ENCODE peak calls at places on chromosome 16, in five cellular contexts. L, C, U, J and K are unnamed samples.

GRCh38 chr16:9050102-9050830 is 41.2 kb upstream of the HAPSTR1 start:
- DNase-seq in L (no peak), C (no peak), U (no peak), J (no peak), K (no peak)

GRCh38 chr16:598823-599739 is 9.2 kb downstream of the RAB40C start:
- DNase-seq in L (no peak), C (no peak), U (no peak), J (no peak), K (no peak)

GRCh38 chr16:65463652-65464260 is 341.9 kb upstream of the CDH11 start:
- DNase-seq in L (no peak), C (no peak), U (no peak), J (no peak), K (no peak)

GRCh38 chr16:8972843-8973586 is 9.3 kb upstream of the USP7 start:
- DNase-seq in L (no peak), C (no peak), U (no peak), J (no peak), K (no peak)

GRCh38 chr16:72872966-72873365 is 175.0 kb downstream of the ZFHX3 start:
- DNase-seq in L (no peak), C (no peak), U (no peak), J (no peak), K (no peak)

GRCh38 chr16:25126820-25127232 is 15.3 kb downstream of the LCMT1 start:
- DNase-seq in L (no peak), C (no peak), U (peak), J (peak), K (peak)

GRCh38 chr16:1338119-1338730 is 4.8 kb downstream of the BAIAP3 start:
- DNase-seq in L (no peak), C (no peak), U (no peak), J (no peak), K (no peak)

GRCh38 chr16:79601092-79601977 is 798 bp upstream of the MAF start:
- DNase-seq in L (no peak), C (peak), U (peak), J (peak), K (no peak)

GRCh38 chr16:83458612-83459011 is 349.2 kb upstream of the HSBP1 start:
- DNase-seq in L (no peak), C (no peak), U (no peak), J (no peak), K (no peak)

GRCh38 chr16:48282636-48283263 is 35.4 kb upstream of the ABCC11 start:
- DNase-seq in L (no peak), C (no peak), U (no peak), J (no peak), K (no peak)

GRCh38 chr16:19781196-19781595 is 63.1 kb downstream of the IQCK start:
- DNase-seq in L (no peak), C (no peak), U (no peak), J (no peak), K (no peak)

GRCh38 chr16:75282811-75283281 is 31.4 kb upstream of the BCAR1 start:
- DNase-seq in L (no peak), C (no peak), U (no peak), J (no peak), K (no peak)

GRCh38 chr16:721765-722481 is 977 bp downstream of the ANTKMT start:
- DNase-seq in L (no peak), C (no peak), U (no peak), J (no peak), K (no peak)

GRCh38 chr16:65249768-65250167 is 127.9 kb upstream of the CDH11 start:
- DNase-seq in L (no peak), C (peak), U (no peak), J (peak), K (no peak)

GRCh38 chr16:59611556-59611955 is 877.4 kb upstream of the GOT2 start:
- DNase-seq in L (no peak), C (no peak), U (no peak), J (no peak), K (no peak)

GRCh38 chr16:12231666-12232065 is 255.1 kb downstream of the SNX29 start:
- DNase-seq in L (no peak), C (no peak), U (no peak), J (no peak), K (peak)

GRCh38 chr16:12228607-12229499 is 252.3 kb downstream of the SNX29 start:
- DNase-seq in L (no peak), C (peak), U (peak), J (no peak), K (peak)

GRCh38 chr16:12225816-12226480 is 249.4 kb downstream of the SNX29 start:
- DNase-seq in L (no peak), C (no peak), U (no peak), J (no peak), K (no peak)

GRCh38 chr16:12228079-12228606 is 251.6 kb downstream of the SNX29 start:
- DNase-seq in L (no peak), C (no peak), U (no peak), J (no peak), K (no peak)

DNA sequence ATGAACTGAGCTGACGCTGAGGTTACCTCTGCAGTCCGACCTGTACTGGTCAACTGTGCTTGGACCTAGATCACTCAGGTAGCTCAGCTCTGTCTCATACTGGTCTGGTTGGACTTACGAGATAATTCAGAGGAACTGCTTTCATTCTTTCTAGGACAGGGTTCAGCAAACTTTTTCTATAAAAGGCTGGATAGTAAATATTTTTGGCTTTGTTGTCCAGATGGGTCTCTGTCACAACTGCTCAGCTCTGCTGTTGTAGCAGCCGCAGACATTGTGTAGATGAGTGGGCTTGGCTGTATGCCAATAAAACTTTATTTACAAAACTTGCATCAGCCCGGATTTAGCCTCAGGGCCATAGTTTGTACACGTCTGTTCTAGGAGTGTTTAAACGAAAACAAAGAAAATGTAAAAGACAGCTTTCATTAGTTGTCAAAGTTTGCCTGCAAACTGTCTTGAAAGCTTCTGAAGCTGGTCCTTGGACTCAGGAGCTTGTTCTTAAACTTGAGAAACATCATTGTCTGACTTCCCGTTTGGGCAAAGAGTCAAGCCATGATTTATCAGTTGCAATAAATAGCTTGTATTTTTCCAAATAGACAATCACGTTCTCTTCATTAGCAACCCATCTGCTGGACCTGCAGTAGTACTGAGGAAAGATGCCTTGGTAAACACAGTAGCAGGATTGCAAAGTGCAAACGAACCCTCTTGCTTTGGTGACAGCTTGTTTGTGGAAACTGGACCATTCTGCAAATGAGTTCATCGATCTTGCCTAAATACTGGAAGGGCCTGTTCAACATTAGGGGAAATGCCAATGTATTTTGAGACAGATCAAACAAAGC is 253.4 kb downstream of the SNX29 start:
- DNase-seq in L (no peak), C (no peak), U (no peak), J (no peak), K (peak)
- H3K27ac ChIP-seq in L (no peak), C (no peak), U (no peak), J (no peak), K (peak)

DNA sequence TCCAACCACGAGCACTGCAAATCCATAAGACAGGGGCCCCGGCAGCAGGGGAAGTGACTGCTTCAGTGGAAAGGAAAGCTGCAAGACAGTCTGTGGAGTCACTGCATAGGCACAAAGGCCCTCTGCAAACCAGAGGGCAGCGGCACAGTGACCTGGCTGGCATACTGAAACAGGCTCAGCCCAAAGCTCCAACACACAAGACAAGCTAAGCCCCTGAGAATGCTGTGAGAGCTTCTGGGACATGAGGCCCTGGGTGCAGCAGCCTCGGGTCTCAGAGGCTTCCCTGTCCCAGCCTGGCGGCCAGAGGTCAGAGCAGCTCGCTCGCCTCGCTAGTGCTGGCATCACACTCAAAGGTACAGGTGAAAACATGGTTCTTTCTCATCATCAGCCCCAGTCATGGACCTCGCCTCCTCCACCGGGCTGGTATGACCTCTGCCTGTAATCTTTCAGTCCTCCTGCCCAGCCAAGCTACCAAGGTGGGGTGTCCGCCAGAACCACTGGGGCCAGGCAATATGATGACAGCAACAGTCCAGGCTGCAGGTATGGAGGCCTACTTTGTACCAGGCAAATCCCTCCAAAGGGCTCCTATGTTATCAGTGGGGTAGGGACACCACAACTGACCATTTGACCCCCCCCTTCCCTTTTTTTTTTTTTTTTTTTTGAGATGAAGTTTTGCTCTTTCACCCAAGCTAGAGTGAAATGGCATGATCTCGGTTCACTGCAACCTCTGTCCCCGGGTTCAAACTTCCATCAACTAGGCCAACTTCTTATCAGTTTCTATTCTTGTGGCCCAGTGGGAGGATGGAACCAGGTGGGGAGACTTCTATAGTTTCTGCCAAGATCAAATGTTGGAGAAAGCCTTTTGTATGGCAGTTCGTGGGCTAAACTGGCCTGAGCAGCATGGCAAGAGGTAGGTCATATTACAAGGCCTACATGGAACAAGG is 19.2 kb downstream of the ST3GAL2 start:
- DNase-seq in L (no peak), C (no peak), U (no peak), J (no peak), K (no peak)
- H3K27ac ChIP-seq in L (no peak), C (no peak), U (no peak), J (no peak), K (no peak)

DNA sequence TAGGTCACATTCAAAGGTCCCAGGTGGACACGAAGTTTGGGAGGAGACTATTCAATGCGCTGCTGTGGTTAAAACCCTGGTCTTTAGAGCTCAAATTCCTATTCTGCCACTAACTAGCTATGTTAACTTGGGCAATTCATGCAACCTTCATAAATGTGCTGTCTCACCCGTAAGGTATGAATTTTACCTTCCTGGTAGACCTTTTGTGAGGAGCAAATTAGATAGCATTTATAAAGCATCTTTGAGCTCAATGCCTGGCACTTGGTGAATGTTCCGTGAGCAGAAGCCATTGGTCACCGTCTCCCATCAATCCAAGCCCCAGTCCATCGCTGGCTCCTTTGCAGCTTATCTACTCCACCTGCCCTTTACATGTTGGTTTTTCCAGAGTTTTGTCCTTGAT is 16.6 kb downstream of the CHD9NB start:
- DNase-seq in L (no peak), C (no peak), U (no peak), J (no peak), K (no peak)
- H3K27ac ChIP-seq in L (no peak), C (no peak), U (no peak), J (no peak), K (no peak)

GRCh38 chr16:11112723-11113348 is 143.2 kb downstream of the SOCS1 start:
- DNase-seq in L (no peak), C (no peak), U (no peak), J (no peak), K (no peak)
- H3K27ac ChIP-seq in L (no peak), C (no peak), U (peak), J (no peak), K (no peak)

GRCh38 chr16:57094911-57095310 is 2.5 kb downstream of the CPNE2 start:
- DNase-seq in L (no peak), C (no peak), U (no peak), J (no peak), K (no peak)

GRCh38 chr16:57096192-57096591 is 3.8 kb downstream of the CPNE2 start:
- DNase-seq in L (no peak), C (no peak), U (no peak), J (no peak), K (no peak)

GRCh38 chr16:57092786-57093301 is 461 bp downstream of the CPNE2 start:
- DNase-seq in L (no peak), C (peak), U (peak), J (no peak), K (no peak)

GRCh38 chr16:57091990-57092785 is at the start of gene CPNE2:
- DNase-seq in L (no peak), C (peak), U (peak), J (peak), K (no peak)

DNA sequence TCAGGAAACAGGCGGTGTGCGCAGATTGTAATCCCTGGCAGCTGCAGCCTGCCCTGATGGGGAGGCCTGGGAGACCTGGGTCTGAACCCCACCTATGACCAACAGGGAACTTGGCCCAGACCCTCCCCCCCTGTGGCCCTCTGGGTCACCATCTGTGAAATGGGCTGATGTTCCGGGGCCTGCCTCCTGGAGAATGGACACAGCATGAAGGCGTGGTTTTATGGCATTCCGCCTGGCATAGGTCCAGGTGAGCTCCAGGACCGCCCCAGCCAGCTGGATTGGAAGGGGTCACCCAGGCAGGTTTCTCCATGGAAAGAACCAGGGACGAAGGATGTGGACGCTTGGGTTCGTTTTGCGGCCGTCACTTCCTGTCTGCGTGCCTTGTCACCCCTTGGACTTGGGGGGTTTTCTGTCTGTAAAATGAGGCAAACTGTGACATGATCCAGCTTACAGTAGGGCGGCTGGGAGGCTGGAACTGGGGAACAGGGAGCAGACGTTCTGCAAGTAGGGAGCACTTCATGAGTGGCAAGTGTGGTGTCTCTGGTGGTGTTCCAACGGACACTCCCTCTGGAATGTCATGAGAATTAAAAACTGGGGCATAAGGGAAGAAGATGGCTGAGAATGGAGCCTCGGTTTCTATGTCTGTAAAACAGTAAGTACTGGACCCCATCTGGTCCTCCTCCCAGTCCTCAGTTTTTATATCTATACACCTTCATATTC is 1.6 kb downstream of the CPNE2 start:
- DNase-seq in L (no peak), C (no peak), U (no peak), J (no peak), K (no peak)
- H3K27ac ChIP-seq in L (no peak), C (no peak), U (peak), J (no peak), K (no peak)

GRCh38 chr16:4687416-4687815 is 5.9 kb upstream of the NUDT16L1 start:
- DNase-seq in L (no peak), C (no peak), U (no peak), J (no peak), K (no peak)

GRCh38 chr16:4689864-4690704 is 3.3 kb upstream of the NUDT16L1 start:
- DNase-seq in L (no peak), C (peak), U (no peak), J (no peak), K (no peak)

GRCh38 chr16:4687946-4688673 is 5.3 kb upstream of the NUDT16L1 start:
- DNase-seq in L (no peak), C (no peak), U (no peak), J (no peak), K (no peak)

GRCh38 chr16:4689091-4689671 is 4.2 kb upstream of the NUDT16L1 start:
- DNase-seq in L (no peak), C (no peak), U (no peak), J (no peak), K (no peak)

DNA sequence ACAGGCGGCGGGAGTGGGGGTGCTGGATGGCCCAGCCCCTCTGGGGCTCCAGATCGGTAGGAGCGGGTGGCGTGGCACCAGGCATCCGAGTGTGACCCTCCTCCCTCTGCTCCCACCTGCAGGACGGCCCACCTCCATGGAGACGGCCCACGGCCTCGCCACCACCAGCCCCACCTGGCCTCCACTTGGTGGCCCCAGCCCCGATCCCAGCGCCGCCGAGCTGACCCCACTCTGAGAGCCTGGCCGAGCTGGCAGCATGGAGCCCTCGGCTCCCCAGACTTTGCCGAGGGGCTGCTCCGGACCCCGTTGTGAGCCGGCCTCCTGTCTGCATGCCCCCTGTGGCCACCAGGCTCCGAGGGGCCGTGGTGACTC is 4.7 kb upstream of the NUDT16L1 start:
- DNase-seq in L (no peak), C (no peak), U (no peak), J (no peak), K (no peak)
- H3K27ac ChIP-seq in L (no peak), C (no peak), U (peak), J (no peak), K (no peak)

DNA sequence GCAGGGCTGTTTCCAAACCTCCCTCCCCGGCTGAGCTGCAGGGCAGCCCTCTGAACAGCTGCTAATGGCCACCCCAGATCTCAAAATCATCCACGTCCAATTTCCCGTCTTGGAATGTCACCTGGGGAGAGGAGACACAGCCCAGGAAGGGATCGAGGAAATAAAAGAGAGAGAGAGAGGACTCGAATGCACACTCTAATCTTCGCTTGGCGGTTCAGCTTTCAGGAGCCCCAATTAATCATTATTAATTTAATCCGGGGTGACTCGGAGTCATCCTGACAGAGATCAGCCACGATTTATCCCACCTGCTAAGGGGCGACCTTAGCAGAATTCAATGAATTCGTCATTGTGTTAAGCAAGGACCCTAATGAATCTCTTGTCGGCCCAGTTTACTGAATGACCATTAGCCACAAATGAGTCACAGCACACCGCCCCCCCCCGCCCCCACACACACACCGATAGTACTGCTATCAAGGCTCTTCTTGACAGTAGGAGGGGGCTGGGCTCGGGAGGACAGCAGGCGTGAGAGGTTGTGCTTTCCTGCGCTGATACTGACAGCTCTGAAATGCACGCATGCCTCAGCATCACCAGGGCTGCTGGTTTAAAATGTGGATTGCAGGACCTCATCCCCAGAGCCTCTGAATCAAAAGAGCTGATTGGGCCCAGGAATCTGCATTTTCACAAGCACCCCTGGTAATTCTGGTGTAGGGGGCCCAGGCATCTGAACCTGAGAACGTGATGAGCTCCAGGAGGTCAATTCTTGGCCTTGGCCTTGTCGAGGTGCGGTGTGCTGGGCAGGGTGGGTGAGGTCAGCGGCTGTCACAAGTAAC is 190.0 kb upstream of the CIBAR2 start:
- DNase-seq in L (no peak), C (no peak), U (peak), J (no peak), K (no peak)
- H3K27ac ChIP-seq in L (no peak), C (no peak), U (no peak), J (no peak), K (peak)